ENCODE peak calls at places on chromosomes 4 and X, in nine cellular contexts. One of them, this sample, is unnamed.

GRCh38 chrX:22952011-22952410 is 47.7 kb upstream of the DDX53 start:
- DNase-seq in stomach: no peak
- DNase-seq in PC-3: peak; percentile 23
- DNase-seq in Panc1: no peak
- DNase-seq in upper lobe of left lung: no peak
- DNase-seq in GM23248: no peak
- DNase-seq in adrenal gland: peak; percentile 23
- DNase-seq in AG04450: no peak
- DNase-seq in suprapubic skin: no peak
- DNase-seq in this sample: no peak

GRCh38 chr4:167985565-167985964 is 106.8 kb upstream of the ANXA10 start:
- DNase-seq in GM23248: no peak
- DNase-seq in suprapubic skin: no peak
- DNase-seq in adrenal gland: no peak
- DNase-seq in stomach: no peak
- DNase-seq in AG04450: no peak
- DNase-seq in PC-3: no peak
- DNase-seq in upper lobe of left lung: no peak
- DNase-seq in Panc1: no peak
- DNase-seq in this sample: no peak

GRCh38 chrX:33307954-33308353 is 96.6 kb upstream of the DMD start:
- DNase-seq in adrenal gland: no peak
- DNase-seq in AG04450: no peak
- DNase-seq in stomach: no peak
- DNase-seq in Panc1: no peak
- DNase-seq in PC-3: peak; percentile 1
- DNase-seq in GM23248: no peak
- DNase-seq in upper lobe of left lung: no peak
- DNase-seq in suprapubic skin: no peak
- DNase-seq in this sample: no peak

GRCh38 chr4:113468165-113469022 is 293.1 kb downstream of the CAMK2D start:
- DNase-seq in upper lobe of left lung: peak; percentile 84
- DNase-seq in GM23248: peak; percentile 99
- DNase-seq in Panc1: peak; percentile 96
- DNase-seq in stomach: peak; percentile 63
- DNase-seq in suprapubic skin: no peak
- DNase-seq in adrenal gland: peak; percentile 75
- DNase-seq in PC-3: peak; percentile 93
- DNase-seq in AG04450: peak; percentile 99
- DNase-seq in this sample: peak; percentile 93

GRCh38 chr4:138199568-138200235 is 42.4 kb downstream of the SLC7A11 start:
- DNase-seq in PC-3: peak; percentile 92
- DNase-seq in AG04450: no peak
- DNase-seq in Panc1: peak; percentile 59
- DNase-seq in GM23248: peak; percentile 28
- DNase-seq in suprapubic skin: no peak
- DNase-seq in stomach: peak; percentile 41
- DNase-seq in upper lobe of left lung: peak; percentile 42
- DNase-seq in adrenal gland: no peak
- DNase-seq in this sample: no peak

GRCh38 chr4:124633285-124633941 is 79.1 kb downstream of the ANKRD50 start:
- DNase-seq in PC-3: no peak
- DNase-seq in stomach: no peak
- DNase-seq in upper lobe of left lung: no peak
- DNase-seq in AG04450: no peak
- DNase-seq in suprapubic skin: no peak
- DNase-seq in Panc1: no peak
- DNase-seq in adrenal gland: no peak
- DNase-seq in GM23248: no peak
- DNase-seq in this sample: no peak

GRCh38 chr4:145324161-145324560 is 143.8 kb upstream of the OTUD4 start:
- DNase-seq in suprapubic skin: no peak
- DNase-seq in PC-3: no peak
- DNase-seq in stomach: no peak
- DNase-seq in AG04450: no peak
- DNase-seq in Panc1: no peak
- DNase-seq in GM23248: no peak
- DNase-seq in upper lobe of left lung: no peak
- DNase-seq in adrenal gland: no peak
- DNase-seq in this sample: no peak

GRCh38 chrX:1351981-1352714 is 15.6 kb downstream of the IL3RA start:
- DNase-seq in PC-3: no peak
- DNase-seq in stomach: no peak
- DNase-seq in GM23248: no peak
- DNase-seq in suprapubic skin: no peak
- DNase-seq in adrenal gland: no peak
- DNase-seq in upper lobe of left lung: no peak
- DNase-seq in AG04450: no peak
- DNase-seq in Panc1: no peak
- DNase-seq in this sample: no peak

GRCh38 chr4:110484767-110485166 is 8.8 kb downstream of the ENPEP start:
- DNase-seq in stomach: no peak
- DNase-seq in PC-3: peak; percentile 58
- DNase-seq in AG04450: peak; percentile 50
- DNase-seq in suprapubic skin: no peak
- DNase-seq in GM23248: peak; percentile 95
- DNase-seq in adrenal gland: no peak
- DNase-seq in upper lobe of left lung: no peak
- DNase-seq in Panc1: no peak
- DNase-seq in this sample: no peak

GRCh38 chrX:101171883-101172400 is 47.6 kb upstream of the DRP2 start:
- DNase-seq in AG04450: no peak
- DNase-seq in upper lobe of left lung: no peak
- DNase-seq in GM23248: no peak
- DNase-seq in stomach: no peak
- DNase-seq in adrenal gland: no peak
- DNase-seq in PC-3: peak; percentile 29
- DNase-seq in suprapubic skin: no peak
- DNase-seq in Panc1: no peak
- DNase-seq in this sample: no peak

GRCh38 chr4:140095694-140096482 is 58.1 kb downstream of the MAML3 start:
- DNase-seq in PC-3: peak; percentile 75
- DNase-seq in AG04450: peak; percentile 87
- DNase-seq in suprapubic skin: no peak
- DNase-seq in adrenal gland: peak; percentile 72
- DNase-seq in upper lobe of left lung: peak; percentile 67
- DNase-seq in stomach: no peak
- DNase-seq in Panc1: no peak
- DNase-seq in GM23248: peak; percentile 92
- DNase-seq in this sample: no peak

GRCh38 chr4:162461952-162462351 is 298.2 kb upstream of the FSTL5 start:
- DNase-seq in adrenal gland: no peak
- DNase-seq in PC-3: peak; percentile 25
- DNase-seq in stomach: no peak
- DNase-seq in suprapubic skin: no peak
- DNase-seq in AG04450: no peak
- DNase-seq in upper lobe of left lung: no peak
- DNase-seq in GM23248: peak; percentile 0
- DNase-seq in Panc1: no peak
- DNase-seq in this sample: no peak

GRCh38 chr4:168451744-168452394 is 28.4 kb downstream of the DDX60L start:
- DNase-seq in suprapubic skin: no peak
- DNase-seq in GM23248: peak; percentile 53
- DNase-seq in upper lobe of left lung: no peak
- DNase-seq in adrenal gland: no peak
- DNase-seq in stomach: no peak
- DNase-seq in AG04450: no peak
- DNase-seq in Panc1: peak; percentile 67
- DNase-seq in PC-3: peak; percentile 84
- DNase-seq in this sample: no peak

GRCh38 chr4:148093065-148093464 is 349.1 kb downstream of the NR3C2 start:
- DNase-seq in suprapubic skin: no peak
- DNase-seq in AG04450: no peak
- DNase-seq in adrenal gland: no peak
- DNase-seq in stomach: no peak
- DNase-seq in upper lobe of left lung: no peak
- DNase-seq in Panc1: no peak
- DNase-seq in GM23248: no peak
- DNase-seq in PC-3: no peak
- DNase-seq in this sample: peak; percentile 69
- H3K27ac ChIP-seq in suprapubic skin: no peak overlapping the region
- H3K27ac ChIP-seq in AG04450: no peak overlapping the region
- H3K27ac ChIP-seq in adrenal gland: no peak overlapping the region
- H3K27ac ChIP-seq in stomach: no peak overlapping the region
- H3K27ac ChIP-seq in upper lobe of left lung: no peak overlapping the region
- H3K27ac ChIP-seq in Panc1: no peak overlapping the region
- H3K27ac ChIP-seq in GM23248: no peak overlapping the region
- H3K27ac ChIP-seq in PC-3: no peak overlapping the region
- H3K27ac ChIP-seq in this sample: no peak overlapping the region

GRCh38 chr4:153244969-153245368 is 40.7 kb downstream of the TRIM2 start:
- DNase-seq in PC-3: no peak
- DNase-seq in suprapubic skin: no peak
- DNase-seq in Panc1: no peak
- DNase-seq in AG04450: no peak
- DNase-seq in upper lobe of left lung: no peak
- DNase-seq in adrenal gland: no peak
- DNase-seq in stomach: peak; percentile 44
- DNase-seq in GM23248: no peak
- DNase-seq in this sample: no peak

GRCh38 chr4:153248641-153249198 is 44.5 kb downstream of the TRIM2 start:
- DNase-seq in adrenal gland: no peak
- DNase-seq in stomach: no peak
- DNase-seq in suprapubic skin: no peak
- DNase-seq in AG04450: no peak
- DNase-seq in PC-3: no peak
- DNase-seq in Panc1: no peak
- DNase-seq in GM23248: no peak
- DNase-seq in upper lobe of left lung: no peak
- DNase-seq in this sample: no peak

GRCh38 chr4:153247116-153247490 is 42.9 kb downstream of the TRIM2 start:
- DNase-seq in upper lobe of left lung: no peak
- DNase-seq in stomach: no peak
- DNase-seq in GM23248: no peak
- DNase-seq in suprapubic skin: no peak
- DNase-seq in Panc1: no peak
- DNase-seq in AG04450: no peak
- DNase-seq in PC-3: no peak
- DNase-seq in adrenal gland: no peak
- DNase-seq in this sample: no peak

GRCh38 chr4:153245775-153246174 is 41.5 kb downstream of the TRIM2 start:
- DNase-seq in GM23248: no peak
- DNase-seq in stomach: no peak
- DNase-seq in suprapubic skin: no peak
- DNase-seq in Panc1: no peak
- DNase-seq in AG04450: no peak
- DNase-seq in adrenal gland: no peak
- DNase-seq in PC-3: no peak
- DNase-seq in upper lobe of left lung: no peak
- DNase-seq in this sample: no peak

DNA sequence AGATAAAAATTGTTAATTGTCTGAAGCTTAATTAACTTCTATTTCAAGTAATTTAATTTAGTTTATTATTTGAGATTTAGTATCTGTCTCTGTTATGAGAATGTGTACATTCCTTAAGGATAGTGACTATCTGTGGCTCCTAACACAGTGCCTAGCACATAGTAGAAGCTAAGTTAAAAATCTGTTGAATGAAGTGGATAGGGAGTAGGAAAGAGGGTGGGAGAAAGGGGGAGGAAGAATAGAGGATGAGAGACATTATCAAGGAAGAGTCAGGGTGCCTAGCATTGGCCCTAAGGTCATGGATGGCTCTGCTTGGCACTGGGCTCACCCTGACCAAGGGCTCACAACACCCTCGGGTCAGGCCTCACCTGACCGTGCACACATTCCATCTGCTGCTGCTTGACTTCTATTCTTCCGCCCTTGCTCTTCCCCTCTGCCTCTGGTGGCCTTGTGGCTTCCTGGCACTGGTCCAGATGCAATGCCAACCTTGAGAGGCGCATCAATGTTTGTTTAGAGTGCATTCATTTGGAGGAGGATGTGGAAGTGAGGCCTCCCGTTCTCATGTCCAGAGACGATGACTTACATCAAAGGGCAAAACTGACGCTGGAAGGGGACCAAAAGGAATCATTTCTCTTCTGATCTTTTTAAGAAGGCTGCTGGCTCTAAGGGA is 42.3 kb downstream of the TRIM2 start:
- DNase-seq in upper lobe of left lung: no peak
- DNase-seq in suprapubic skin: no peak
- DNase-seq in GM23248: no peak
- DNase-seq in stomach: no peak
- DNase-seq in adrenal gland: no peak
- DNase-seq in Panc1: no peak
- DNase-seq in AG04450: no peak
- DNase-seq in PC-3: no peak
- DNase-seq in this sample: no peak
- H3K27ac ChIP-seq in upper lobe of left lung: no peak overlapping the region
- H3K27ac ChIP-seq in suprapubic skin: no peak overlapping the region
- H3K27ac ChIP-seq in GM23248: no peak overlapping the region
- H3K27ac ChIP-seq in stomach: peak overlapping the region; percentile 2
- H3K27ac ChIP-seq in adrenal gland: no peak overlapping the region
- H3K27ac ChIP-seq in Panc1: peak overlapping the region; percentile 12
- H3K27ac ChIP-seq in AG04450: no peak overlapping the region
- H3K27ac ChIP-seq in PC-3: no peak overlapping the region
- H3K27ac ChIP-seq in this sample: no peak overlapping the region

GRCh38 chrX:153791104-153791852 is 2.9 kb downstream of the IDH3G start:
- DNase-seq in stomach: no peak
- DNase-seq in PC-3: no peak
- DNase-seq in adrenal gland: no peak
- DNase-seq in suprapubic skin: no peak
- DNase-seq in upper lobe of left lung: no peak
- DNase-seq in AG04450: no peak
- DNase-seq in Panc1: no peak
- DNase-seq in GM23248: no peak
- DNase-seq in this sample: no peak
- H3K27ac ChIP-seq in stomach: no peak overlapping the region
- H3K27ac ChIP-seq in PC-3: no peak overlapping the region
- H3K27ac ChIP-seq in adrenal gland: no peak overlapping the region
- H3K27ac ChIP-seq in suprapubic skin: no peak overlapping the region
- H3K27ac ChIP-seq in upper lobe of left lung: no peak overlapping the region
- H3K27ac ChIP-seq in AG04450: no peak overlapping the region
- H3K27ac ChIP-seq in Panc1: no peak overlapping the region
- H3K27ac ChIP-seq in GM23248: no peak overlapping the region
- H3K27ac ChIP-seq in this sample: no peak overlapping the region

GRCh38 chrX:40009890-40010289 is 87.9 kb downstream of the BCOR start:
- DNase-seq in GM23248: no peak
- DNase-seq in upper lobe of left lung: no peak
- DNase-seq in AG04450: no peak
- DNase-seq in Panc1: no peak
- DNase-seq in adrenal gland: no peak
- DNase-seq in suprapubic skin: no peak
- DNase-seq in PC-3: no peak
- DNase-seq in stomach: no peak
- DNase-seq in this sample: no peak

GRCh38 chrX:40011483-40012038 is 86.2 kb downstream of the BCOR start:
- DNase-seq in Panc1: no peak
- DNase-seq in PC-3: no peak
- DNase-seq in upper lobe of left lung: no peak
- DNase-seq in GM23248: no peak
- DNase-seq in stomach: no peak
- DNase-seq in adrenal gland: no peak
- DNase-seq in suprapubic skin: no peak
- DNase-seq in AG04450: no peak
- DNase-seq in this sample: no peak

GRCh38 chrX:40012800-40013682 is 84.7 kb downstream of the BCOR start:
- DNase-seq in AG04450: no peak
- DNase-seq in Panc1: no peak
- DNase-seq in suprapubic skin: peak; percentile 84
- DNase-seq in adrenal gland: peak; percentile 48
- DNase-seq in stomach: peak; percentile 70
- DNase-seq in upper lobe of left lung: peak; percentile 57
- DNase-seq in PC-3: peak; percentile 79
- DNase-seq in GM23248: peak; percentile 78
- DNase-seq in this sample: peak; percentile 80

GRCh38 chrX:40010550-40011364 is 87.0 kb downstream of the BCOR start:
- DNase-seq in upper lobe of left lung: no peak
- DNase-seq in GM23248: no peak
- DNase-seq in adrenal gland: no peak
- DNase-seq in Panc1: no peak
- DNase-seq in PC-3: no peak
- DNase-seq in suprapubic skin: no peak
- DNase-seq in AG04450: no peak
- DNase-seq in stomach: no peak
- DNase-seq in this sample: no peak

GRCh38 chrX:40012039-40012799 is 85.5 kb downstream of the BCOR start:
- DNase-seq in Panc1: no peak
- DNase-seq in PC-3: peak; percentile 70
- DNase-seq in adrenal gland: peak; percentile 33
- DNase-seq in AG04450: no peak
- DNase-seq in upper lobe of left lung: no peak
- DNase-seq in suprapubic skin: peak; percentile 71
- DNase-seq in GM23248: peak; percentile 67
- DNase-seq in stomach: peak; percentile 45
- DNase-seq in this sample: no peak
- H3K27ac ChIP-seq in Panc1: peak overlapping the region; percentile 34
- H3K27ac ChIP-seq in PC-3: peak overlapping the region; percentile 83
- H3K27ac ChIP-seq in adrenal gland: peak overlapping the region; percentile 79
- H3K27ac ChIP-seq in AG04450: peak overlapping the region; percentile 70
- H3K27ac ChIP-seq in upper lobe of left lung: peak overlapping the region; percentile 90
- H3K27ac ChIP-seq in suprapubic skin: peak overlapping the region; percentile 92
- H3K27ac ChIP-seq in GM23248: peak overlapping the region; percentile 77
- H3K27ac ChIP-seq in stomach: peak overlapping the region; percentile 88
- H3K27ac ChIP-seq in this sample: peak overlapping the region; percentile 89